ENCODE peak calls at places on chromosomes 4 and X, in five cellular contexts. J is H9; L is CD8-positive, alpha-beta memory T cell; U is GM13976; F is stimulated activated CD4-positive, alpha-beta T cell treated with anti-CD3 and anti-CD28 coated beads, TNF-alpha, amount 100 ng/mL, for 1 hour. C is an unnamed sample.
A peak's percentile ranks its signal among the peaks of the same experiment; 100 is the strongest.

GRCh38 chrX:125507119-125507518 is 187.4 kb downstream of the TEX13C start:
- DNase-seq in J (no peak), L (no peak), U (no peak), F (no peak), C (no peak)

GRCh38 chrX:112769034-112769433 is 71.6 kb downstream of the AMOT start:
- DNase-seq in J (no peak), L (no peak), U (no peak), F (no peak), C (no peak)

GRCh38 chr4:159655547-159655946 is 552.7 kb downstream of the RAPGEF2 start:
- DNase-seq in J (no peak), L (no peak), U (no peak), F (no peak), C (no peak)

GRCh38 chrX:15804563-15804962 is 14.3 kb downstream of the ZRSR2 start:
- DNase-seq in J (no peak), L (no peak), U (no peak), F (no peak), C (no peak)

GRCh38 chr4:74671074-74671698 is 123.1 kb downstream of the BTC start:
- DNase-seq in J (peak; percentile 61), L (no peak), U (no peak), F (no peak), C (no peak)

GRCh38 chrX:41655631-41656030 is 33.1 kb upstream of the GPR34 start:
- DNase-seq in J (no peak), L (no peak), U (no peak), F (no peak), C (no peak)

GRCh38 chrX:152945021-152945979 is 47.4 kb downstream of the ZNF185 start:
- DNase-seq in J (no peak), L (no peak), U (no peak), F (no peak), C (no peak)

GRCh38 chr4:100257567-100257966 is 67.3 kb upstream of the DDIT4L start:
- DNase-seq in J (peak; percentile 39), L (no peak), U (no peak), F (no peak), C (no peak)

GRCh38 chr4:21858971-21859370 is 89.6 kb downstream of the KCNIP4 start:
- DNase-seq in J (no peak), L (no peak), U (no peak), F (no peak), C (no peak)

GRCh38 chr4:182144621-182145359 is 98.4 kb upstream of the TENM3 start:
- DNase-seq in J (peak; percentile 36), L (no peak), U (peak; percentile 45), F (no peak), C (no peak)

GRCh38 chrX:118251251-118251650 is 94.7 kb upstream of the WDR44 start:
- DNase-seq in J (no peak), L (no peak), U (no peak), F (no peak), C (no peak)

C was measured in activated CD4-positive, CD25-positive, alpha-beta regulatory T cell treated with anti-CD3 and anti-CD28 coated beads, Interleukin-2, amount 50 U/mL, for 16 hours.